ENCODE peak calls at places on chromosomes 12 and 14, in nine cellular contexts. P is NAMALWA; J is pancreas; T is GM03348; D is hypothalamus; K is HFFc6; Q is central memory CD4-positive, alpha-beta T cell; L is neuronal stem cell; C is right atrium auricular region. G is an unnamed sample.

GRCh38 chr12:126908765-126909142 is 1358.2 kb upstream of the TMEM132C start:
- DNase-seq in K (no peak), P (no peak), J (no peak), D (no peak), Q (no peak), C (no peak), L (no peak), T (no peak), G (no peak)

GRCh38 chr12:59344224-59344623 is 251.6 kb upstream of the SLC16A7 start:
- DNase-seq in T (no peak), P (no peak), Q (no peak), K (no peak), D (no peak), J (no peak), L (no peak), C (no peak), G (no peak)

GRCh38 chr12:121578230-121579189 is 2.3 kb downstream of the KDM2B start:
- DNase-seq in Q (peak; percentile 14), P (no peak), C (no peak), T (peak; percentile 85), K (no peak), J (peak; percentile 12), L (peak; percentile 64), D (no peak), G (peak; percentile 74)

GRCh38 chr12:42550815-42551214 is 38.7 kb downstream of the PRICKLE1 start:
- DNase-seq in L (no peak), C (no peak), Q (no peak), K (no peak), D (no peak), J (no peak), T (no peak), P (no peak), G (no peak)

GRCh38 chr12:82996168-82996812 is 309.6 kb downstream of the TMTC2 start:
- DNase-seq in D (no peak), K (no peak), T (no peak), P (no peak), L (no peak), J (peak; percentile 48), Q (no peak), C (no peak), G (no peak)

GRCh38 chr12:51837286-51837685 is 11.2 kb downstream of the FIGNL2 start:
- DNase-seq in P (no peak), Q (no peak), K (no peak), D (no peak), L (no peak), T (no peak), J (no peak), C (no peak), G (no peak)

GRCh38 chr12:9707864-9708808 is 24.8 kb downstream of the CLECL1 start:
- DNase-seq in D (no peak), K (peak; percentile 54), P (peak; percentile 89), T (peak; percentile 68), J (peak; percentile 18), Q (peak; percentile 69), C (no peak), L (peak; percentile 29), G (no peak)

GRCh38 chr12:116582610-116583009 is 23.4 kb downstream of the MAP1LC3B2 start:
- DNase-seq in P (no peak), Q (no peak), C (no peak), D (no peak), T (no peak), K (no peak), L (no peak), J (no peak), G (no peak)

GRCh38 chr14:21093769-21094681 is 4.4 kb downstream of the ZNF219 start:
- DNase-seq in P (no peak), L (peak; percentile 95), Q (no peak), J (no peak), C (no peak), K (no peak), D (no peak), T (peak; percentile 14), G (no peak)

GRCh38 chr14:53190938-53191337 is 37.8 kb upstream of the DDHD1 start:
- DNase-seq in J (no peak), P (no peak), T (no peak), K (no peak), D (no peak), C (no peak), L (no peak), Q (no peak), G (no peak)

GRCh38 chr14:93049867-93050331 is 65.8 kb downstream of the ITPK1 start:
- DNase-seq in C (no peak), J (no peak), Q (no peak), L (no peak), D (no peak), T (no peak), K (no peak), P (no peak), G (no peak)

GRCh38 chr12:120466560-120467315 is 2.8 kb downstream of the SRSF9 start:
- DNase-seq in Q (peak; percentile 44), L (no peak), D (no peak), P (peak; percentile 78), J (peak; percentile 50), K (peak; percentile 38), T (peak; percentile 15), C (no peak), G (no peak)

GRCh38 chr12:105031061-105031807 is 45.1 kb downstream of the NOPCHAP1 start:
- DNase-seq in D (no peak), J (no peak), K (no peak), Q (no peak), L (no peak), C (no peak), T (no peak), P (peak; percentile 17), G (no peak)

G was measured in sigmoid colon.